ENCODE peak calls at places on chromosomes 16 and 17, in four cellular contexts. J is thoracic aorta, A is IMR-90, B is Calu3. X is an unnamed sample.
A peak's percentile ranks its signal among the peaks of the same experiment; 100 is the strongest.

GRCh38 chr16:49713770-49714169 is 142.1 kb downstream of the ZNF423 start:
- DNase-seq in B (no peak), J (no peak), A (no peak), X (no peak)

GRCh38 chr16:89038221-89038721 is 55.4 kb upstream of the ACSF3 start:
- DNase-seq in A (no peak), B (no peak), J (no peak), X (peak; percentile 1)

GRCh38 chr17:7355053-7355452 is at the start of gene TMEM95:
- DNase-seq in A (no peak), B (no peak), J (no peak), X (no peak)

GRCh38 chr17:333626-334396 is 18.8 kb downstream of the RPH3AL start:
- DNase-seq in A (peak; percentile 33), B (no peak), J (no peak), X (peak; percentile 67)

GRCh38 chr16:21523411-21524067 is 75.8 kb upstream of the METTL9 start:
- DNase-seq in A (no peak), J (no peak), B (no peak), X (no peak)

GRCh38 chr16:24677388-24677787 is 52.1 kb upstream of the TNRC6A start:
- DNase-seq in B (no peak), A (no peak), J (no peak), X (no peak)

GRCh38 chr17:50205931-50206505 is 4.6 kb upstream of the COL1A1 start:
- DNase-seq in B (no peak), J (no peak), A (no peak), X (no peak)

GRCh38 chr16:57023541-57024249 is 34.3 kb downstream of the NLRC5 start:
- DNase-seq in B (no peak), A (no peak), J (no peak), X (no peak)

GRCh38 chr17:50361561-50362480 is 11.2 kb downstream of the MRPL27 start:
- DNase-seq in B (peak; percentile 73), J (no peak), A (peak; percentile 74), X (peak; percentile 52)

GRCh38 chr17:81558941-81559806 is 7.0 kb upstream of the FAAP100 start:
- DNase-seq in A (no peak), B (no peak), J (no peak), X (no peak)

GRCh38 chr17:44220211-44221071 is 966 bp upstream of the UBTF start:
- DNase-seq in J (no peak), A (peak; percentile 44), B (peak; percentile 67), X (peak; percentile 51)
- TF ChIP-seq CTCF in J (no peak), A (no peak), B (no peak), X (no peak)

DNA sequence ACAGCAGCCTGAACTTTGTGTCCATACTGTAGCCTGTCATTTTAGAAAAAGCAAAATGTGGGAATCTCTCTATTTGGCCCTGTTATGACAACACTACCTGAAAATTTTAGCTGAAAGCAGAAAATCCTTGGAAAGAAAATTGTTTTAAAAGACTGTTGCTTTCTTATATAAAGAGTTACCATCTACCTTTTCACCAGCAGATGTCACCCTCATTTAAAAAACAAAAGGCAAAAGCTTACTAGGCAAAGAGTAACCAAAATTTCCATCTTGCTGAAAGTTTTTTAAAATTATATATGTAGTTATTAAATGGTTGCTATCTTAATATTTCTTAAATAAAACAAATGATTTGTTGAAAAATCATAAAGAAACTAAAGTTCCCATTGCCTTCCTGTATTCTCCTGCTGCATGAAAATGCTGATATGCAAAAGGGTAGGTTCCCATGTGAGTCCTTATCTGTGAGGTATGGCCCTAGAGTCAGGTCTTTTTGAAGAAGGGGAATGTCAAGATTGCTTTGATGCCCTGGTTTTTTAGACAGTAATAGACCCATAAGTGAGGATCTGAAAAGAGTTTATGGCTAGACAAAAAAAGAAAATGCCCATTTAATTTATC is 61.0 kb downstream of the TNRC6C start:
- DNase-seq in A (peak; percentile 62), B (no peak), J (no peak), X (no peak)
- TF ChIP-seq CTCF in A (peak; percentile 71), B (no peak), J (peak; percentile 58), X (peak; percentile 58)

GRCh38 chr17:8574687-8575086 is 55.8 kb downstream of the MYH10 start:
- DNase-seq in J (no peak), B (no peak), A (no peak), X (no peak)
- TF ChIP-seq CTCF in J (peak; percentile 43), B (no peak), A (no peak), X (peak; percentile 15)

GRCh38 chr17:36850794-36851193 is 86.5 kb upstream of the LHX1 start:
- DNase-seq in B (no peak), A (peak; percentile 74), J (no peak), X (no peak)

GRCh38 chr17:36847293-36847645 is 90.0 kb upstream of the LHX1 start:
- DNase-seq in B (no peak), J (no peak), A (no peak), X (no peak)

GRCh38 chr17:36848008-36848902 is 89.0 kb upstream of the LHX1 start:
- DNase-seq in B (no peak), A (no peak), J (no peak), X (no peak)

GRCh38 chr17:36851230-36851629 is 86.0 kb upstream of the LHX1 start:
- DNase-seq in J (no peak), A (peak; percentile 45), B (peak; percentile 54), X (no peak)

GRCh38 chr17:36849871-36850348 is 87.4 kb upstream of the LHX1 start:
- DNase-seq in A (peak; percentile 63), B (peak; percentile 50), J (no peak), X (no peak)
- TF ChIP-seq CTCF in A (no peak), B (peak; percentile 59), J (no peak), X (no peak)

GRCh38 chr17:51745993-51746392 is 412.5 kb downstream of the CA10 start:
- DNase-seq in B (no peak), J (no peak), A (no peak), X (no peak)

GRCh38 chr17:51748749-51749604 is 409.5 kb downstream of the CA10 start:
- DNase-seq in B (peak; percentile 17), A (no peak), J (no peak), X (no peak)

DNA sequence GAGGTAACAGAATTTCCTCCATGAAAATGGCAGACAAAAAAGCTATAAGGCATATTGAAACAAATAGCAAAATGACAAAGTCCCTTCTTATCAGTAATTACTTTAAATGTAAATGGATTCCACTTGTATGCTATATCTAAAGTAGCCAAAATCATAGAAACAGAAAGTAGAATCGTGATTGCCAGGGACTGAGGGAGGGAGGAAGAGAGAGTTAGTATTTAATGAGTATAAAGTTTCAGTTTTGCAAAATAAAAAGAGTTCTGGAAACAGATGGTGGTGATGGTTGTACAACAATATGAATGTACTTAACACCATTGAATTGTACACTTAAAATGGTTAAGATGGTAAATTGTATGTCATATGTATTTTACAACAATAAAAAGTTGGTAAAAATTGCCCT is 407.4 kb downstream of the CA10 start:
- DNase-seq in B (no peak), A (no peak), J (no peak), X (no peak)
- TF ChIP-seq CTCF in B (no peak), A (no peak), J (no peak), X (no peak)

DNA sequence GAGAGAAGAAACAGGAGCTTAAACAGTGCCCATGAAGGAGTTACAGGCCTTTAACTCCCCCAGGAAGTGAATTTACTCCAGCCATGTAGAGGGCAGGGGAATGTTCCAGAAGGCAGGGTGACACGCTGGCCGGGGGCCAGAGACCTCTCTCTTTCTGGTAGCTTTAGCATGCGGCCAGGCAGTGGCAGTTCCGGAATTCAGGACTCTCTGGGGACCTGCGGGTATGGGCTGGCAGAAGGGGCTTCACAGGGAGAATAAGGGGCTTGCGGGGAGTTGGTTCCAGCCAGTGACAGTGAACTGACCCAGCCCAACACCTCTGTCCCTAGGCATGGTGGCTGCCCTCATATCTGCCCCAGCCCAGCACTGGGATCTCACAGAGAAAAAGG is 40.0 kb downstream of the MYH3 start:
- DNase-seq in J (no peak), B (no peak), A (no peak), X (no peak)
- TF ChIP-seq CTCF in J (no peak), B (no peak), A (no peak), X (no peak)

GRCh38 chr17:29253037-29253436 is 6.4 kb downstream of the CRYBA1 start:
- DNase-seq in J (no peak), A (no peak), B (no peak), X (no peak)
- TF ChIP-seq CTCF in J (no peak), A (no peak), B (no peak), X (no peak)

DNA sequence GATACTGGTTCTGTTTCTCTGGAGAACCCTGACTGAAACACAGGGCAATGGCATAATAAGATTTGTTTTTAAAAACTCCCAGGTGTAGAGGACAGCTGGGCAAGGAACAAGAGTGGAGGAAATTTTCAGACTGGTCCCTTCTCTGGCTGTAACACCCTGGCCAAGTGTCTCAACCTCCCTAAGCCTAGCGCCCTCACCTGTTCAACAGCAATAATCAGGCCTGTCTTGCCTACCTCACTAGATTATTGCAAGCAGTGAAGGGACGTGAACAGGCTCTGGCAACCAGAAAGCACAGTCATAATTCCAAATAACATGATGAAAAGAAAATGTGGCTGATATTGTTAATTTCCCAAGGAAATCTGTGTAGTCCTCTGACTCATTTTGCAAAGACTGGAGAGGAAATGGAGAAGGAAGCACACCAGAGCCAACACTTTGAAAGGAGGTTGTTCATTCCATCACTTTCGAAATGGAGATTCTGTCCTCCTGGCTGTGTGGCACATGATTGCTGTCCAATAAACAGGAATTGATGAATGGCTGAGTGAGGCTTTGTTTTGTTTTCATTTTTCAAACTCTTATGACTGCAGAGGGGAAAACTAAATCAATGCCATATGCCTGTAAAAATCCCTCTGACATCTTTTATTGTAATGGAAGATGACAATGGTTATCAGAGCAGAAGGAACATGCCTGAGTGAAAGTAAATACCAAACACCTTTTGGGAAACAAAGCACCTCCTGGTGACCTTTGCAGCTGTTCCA is 87.4 kb upstream of the HLF start:
- DNase-seq in A (no peak), J (no peak), B (no peak), X (no peak)
- TF ChIP-seq CTCF in A (no peak), J (no peak), B (no peak), X (no peak)

GRCh38 chr16:2603165-2604015 is 65.6 kb downstream of the PDPK1 start:
- DNase-seq in A (peak; percentile 95), J (peak; percentile 83), B (peak; percentile 99), X (peak; percentile 94)
- TF ChIP-seq CTCF in A (no peak), J (no peak), B (no peak), X (no peak)

GRCh38 chr17:2241823-2242222 is 61.8 kb downstream of the SMG6 start:
- DNase-seq in A (peak; percentile 83), J (no peak), B (no peak), X (no peak)

GRCh38 chr17:2240541-2240940 is 63.0 kb downstream of the SMG6 start:
- DNase-seq in A (no peak), B (no peak), J (no peak), X (no peak)

GRCh38 chr17:2243953-2244352 is 59.6 kb downstream of the SMG6 start:
- DNase-seq in A (peak; percentile 51), B (no peak), J (no peak), X (no peak)

GRCh38 chr17:2247005-2247404 is 56.6 kb downstream of the SMG6 start:
- DNase-seq in B (no peak), J (no peak), A (no peak), X (no peak)

GRCh38 chr17:2244545-2245525 is 58.8 kb downstream of the SMG6 start:
- DNase-seq in A (peak; percentile 92), B (peak; percentile 76), J (peak; percentile 76), X (peak; percentile 83)
- TF ChIP-seq CTCF in A (peak; percentile 99), B (peak; percentile 82), J (peak; percentile 95), X (peak; percentile 94)

X was measured in nephron progenitor cell.